ENCODE peak calls at places on chromosome 16, in six cellular contexts. G is BJ, L is A549, N is MCF 10A, W is WTC11, O is mammary epithelial cell. U is an unnamed sample.

GRCh38 chr16:7397901-7398300 is 65.3 kb downstream of the RBFOX1 start:
- DNase-seq in G (no peak), L (no peak), N (no peak), W (no peak), O (no peak), U (no peak)

GRCh38 chr16:88790312-88791150 is 5.5 kb upstream of the PIEZO1 start:
- DNase-seq in G (no peak), L (no peak), N (no peak), W (no peak), O (no peak), U (no peak)

GRCh38 chr16:23974223-23974622 is 138.4 kb downstream of the PRKCB start:
- DNase-seq in G (no peak), L (no peak), N (peak), W (peak), O (no peak), U (no peak)

GRCh38 chr16:10668322-10669045 is 26.2 kb downstream of the TEKT5 start:
- DNase-seq in G (no peak), L (peak), N (peak), W (peak), O (no peak), U (no peak)

GRCh38 chr16:55478827-55479559 is at the start of gene MMP2:
- DNase-seq in G (no peak), L (no peak), N (no peak), W (peak), O (no peak), U (no peak)

GRCh38 chr16:15507299-15507958 is 73.0 kb downstream of the BMERB1 start:
- DNase-seq in G (no peak), L (no peak), N (no peak), W (no peak), O (peak), U (no peak)

GRCh38 chr16:51382215-51382614 is 231.1 kb upstream of the SALL1 start:
- DNase-seq in G (no peak), L (no peak), N (no peak), W (no peak), O (no peak), U (no peak)

GRCh38 chr16:89367538-89368059 is 122.8 kb downstream of the ANKRD11 start:
- DNase-seq in G (no peak), L (no peak), N (no peak), W (no peak), O (no peak), U (no peak)

GRCh38 chr16:79272141-79272577 is 328.4 kb downstream of the MAF start:
- DNase-seq in G (no peak), L (no peak), N (no peak), W (no peak), O (no peak), U (no peak)

GRCh38 chr16:53780051-53780450 is 76.1 kb downstream of the FTO start:
- DNase-seq in G (no peak), L (no peak), N (no peak), W (no peak), O (no peak), U (no peak)

GRCh38 chr16:8641671-8642070 is 20.2 kb downstream of the METTL22 start:
- DNase-seq in G (no peak), L (no peak), N (no peak), W (no peak), O (no peak), U (no peak)

GRCh38 chr16:19718624-19718965 is 524 bp downstream of the IQCK start:
- DNase-seq in G (no peak), L (peak), N (no peak), W (peak), O (peak), U (no peak)

GRCh38 chr16:9261376-9261775 is 169.9 kb downstream of the HAPSTR1 start:
- DNase-seq in G (no peak), L (no peak), N (no peak), W (no peak), O (no peak), U (no peak)

GRCh38 chr16:88778541-88779065 is 6.4 kb downstream of the PIEZO1 start:
- DNase-seq in G (no peak), L (no peak), N (no peak), W (no peak), O (no peak), U (no peak)

GRCh38 chr16:68136515-68136914 is 51.3 kb downstream of the NFATC3 start:
- DNase-seq in G (no peak), L (no peak), N (no peak), W (no peak), O (no peak), U (no peak)

GRCh38 chr16:24986512-24987303 is 28.5 kb downstream of the ARHGAP17 start:
- DNase-seq in G (peak), L (peak), N (peak), W (no peak), O (no peak), U (peak)

DNA sequence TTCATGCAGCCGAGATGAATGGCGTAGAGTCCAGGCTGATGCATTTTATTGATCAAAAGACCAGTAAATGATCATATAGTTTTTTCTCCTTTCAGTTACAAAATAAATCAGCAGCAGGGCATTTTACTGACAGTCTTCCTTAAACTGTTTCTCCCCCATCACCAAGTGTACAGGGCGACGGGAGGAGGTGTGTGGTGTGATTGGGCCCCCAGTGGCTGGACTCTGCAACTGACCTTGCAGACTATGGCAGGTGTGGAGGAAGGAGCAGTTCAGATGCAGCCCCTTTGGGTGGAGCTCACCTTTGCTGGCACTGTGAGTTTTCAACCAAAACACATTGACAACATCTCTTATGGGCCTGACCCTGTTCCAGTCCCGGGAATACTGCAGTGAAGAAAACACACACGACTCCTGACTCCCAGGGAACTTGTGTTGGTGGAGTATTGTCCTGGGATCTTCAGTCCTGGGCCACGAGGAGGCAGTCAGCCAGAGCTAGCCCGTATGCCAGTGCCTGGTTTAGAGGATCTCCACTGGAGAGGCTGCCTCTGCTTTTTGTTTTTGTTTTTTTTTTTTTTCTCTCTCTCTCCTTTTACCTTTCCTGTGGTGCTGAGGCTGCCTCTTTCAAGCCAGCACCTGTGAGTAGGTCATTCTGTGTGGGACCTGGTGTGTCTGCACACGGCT is 29.8 kb downstream of the KIAA0513 start:
- DNase-seq in G (no peak), L (peak), N (peak), W (peak), O (no peak), U (no peak)
- TF ChIP-seq CTCF in G (peak), L (no peak), N (no peak), W (peak), O (peak), U (peak)

DNA sequence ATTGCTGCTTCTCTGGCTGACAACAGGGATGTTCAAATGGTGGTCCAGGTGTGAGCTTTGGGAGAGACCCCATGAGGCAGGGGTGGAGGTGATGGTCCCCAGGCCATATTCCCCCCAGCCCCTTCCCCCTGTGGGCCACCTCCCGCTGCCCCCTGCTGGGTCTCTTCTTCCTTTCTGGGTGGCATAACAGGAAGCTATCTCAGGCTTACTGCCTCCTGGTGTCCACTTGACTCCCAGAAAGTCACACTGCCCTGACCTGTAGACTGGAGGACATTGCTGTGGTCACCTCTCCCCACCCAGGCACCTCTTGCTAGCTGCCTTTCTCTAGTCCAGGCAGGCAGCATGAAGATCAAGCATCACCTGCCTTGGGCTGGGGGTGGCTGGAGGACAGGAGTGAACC is 46.4 kb upstream of the PLCG2 start:
- DNase-seq in G (no peak), L (no peak), N (no peak), W (no peak), O (no peak), U (no peak)
- TF ChIP-seq CTCF in G (no peak), L (no peak), N (peak), W (no peak), O (no peak), U (no peak)

DNA sequence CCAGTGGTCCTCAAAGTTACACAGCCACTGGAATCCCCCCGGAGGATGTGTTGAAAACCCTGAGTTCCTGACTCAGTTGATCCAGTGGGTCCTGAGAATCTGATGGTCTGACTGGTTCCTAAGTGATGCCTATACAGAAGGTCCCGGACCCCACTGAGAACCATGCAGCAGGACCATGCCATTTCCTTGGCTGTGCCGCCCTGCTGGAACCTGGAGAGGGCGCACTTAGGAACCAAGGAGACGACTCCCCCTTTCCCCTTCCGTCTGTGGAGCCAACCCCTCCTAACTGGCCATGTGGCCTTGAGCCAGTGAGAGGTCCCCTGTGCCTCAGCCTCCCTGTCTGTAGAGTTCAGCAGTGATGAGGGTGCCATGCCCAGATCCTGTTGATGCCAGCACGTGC is 22.0 kb downstream of the C16orf74 start:
- DNase-seq in G (no peak), L (no peak), N (no peak), W (peak), O (no peak), U (no peak)
- TF ChIP-seq CTCF in G (peak), L (no peak), N (no peak), W (peak), O (peak), U (peak)

GRCh38 chr16:49594706-49595534 is 221.3 kb downstream of the C16orf78 start:
- DNase-seq in G (no peak), L (no peak), N (no peak), W (no peak), O (no peak), U (no peak)

GRCh38 chr16:49596119-49596518 is 222.5 kb downstream of the C16orf78 start:
- DNase-seq in G (no peak), L (no peak), N (no peak), W (no peak), O (no peak), U (no peak)

GRCh38 chr16:49592507-49593422 is 219.2 kb downstream of the C16orf78 start:
- DNase-seq in G (no peak), L (peak), N (peak), W (peak), O (no peak), U (no peak)

GRCh38 chr16:49590166-49590871 is 216.7 kb downstream of the C16orf78 start:
- DNase-seq in G (no peak), L (no peak), N (no peak), W (peak), O (no peak), U (no peak)

DNA sequence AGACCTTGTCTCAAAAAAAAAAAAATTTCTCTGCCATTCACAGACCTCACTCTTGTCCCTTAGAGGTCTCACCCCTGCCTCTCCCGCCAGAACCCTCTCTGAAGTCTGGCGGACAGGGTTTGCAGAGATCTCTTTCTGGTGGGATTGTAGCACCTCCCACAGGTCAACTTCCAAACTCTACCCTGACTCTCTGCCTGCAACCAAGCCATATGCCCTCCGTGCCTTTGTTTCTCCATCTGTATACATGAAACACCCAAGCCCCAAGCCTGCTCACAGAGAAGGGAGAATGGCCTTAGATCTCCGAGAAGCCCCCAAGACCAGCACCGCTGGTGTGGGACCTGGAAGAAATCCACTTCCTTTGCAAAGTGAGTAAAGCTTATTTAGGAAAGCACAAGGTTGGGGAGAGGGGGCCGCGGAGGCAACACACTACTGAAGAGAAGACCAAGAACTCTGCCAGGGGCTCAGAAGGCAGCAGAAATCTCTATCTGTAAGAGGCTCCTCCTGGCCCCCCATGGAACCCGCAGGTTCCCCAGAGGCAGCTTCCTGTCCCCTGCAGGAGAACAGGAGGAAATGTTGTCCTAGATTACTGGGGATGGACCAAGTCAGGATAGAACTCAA is 219.9 kb downstream of the C16orf78 start:
- DNase-seq in G (no peak), L (no peak), N (no peak), W (no peak), O (no peak), U (no peak)
- TF ChIP-seq CTCF in G (no peak), L (no peak), N (no peak), W (no peak), O (no peak), U (no peak)

GRCh38 chr16:30585022-30585399 is 486 bp downstream of the ZNF785 start:
- DNase-seq in G (no peak), L (no peak), N (peak), W (peak), O (no peak), U (peak)

GRCh38 chr16:30582611-30583340 is 2.7 kb downstream of the ZNF785 start:
- DNase-seq in G (no peak), L (no peak), N (no peak), W (no peak), O (no peak), U (no peak)

GRCh38 chr16:30581462-30581861 is 4.0 kb downstream of the ZNF785 start:
- DNase-seq in G (no peak), L (no peak), N (no peak), W (no peak), O (no peak), U (no peak)

GRCh38 chr16:30588651-30589050 is 3.2 kb upstream of the ZNF785 start:
- DNase-seq in G (no peak), L (no peak), N (no peak), W (no peak), O (no peak), U (no peak)

GRCh38 chr16:30585400-30586191 is at the start of gene ZNF785:
- DNase-seq in G (peak), L (no peak), N (peak), W (peak), O (peak), U (peak)
- TF ChIP-seq CTCF in G (no peak), L (no peak), N (no peak), W (no peak), O (no peak), U (no peak)

GRCh38 chr16:67101301-67101675 is 8.5 kb upstream of the PHAF1 start:
- DNase-seq in G (peak), L (no peak), N (no peak), W (no peak), O (no peak), U (no peak)
- TF ChIP-seq CTCF in G (no peak), L (no peak), N (no peak), W (no peak), O (no peak), U (no peak)

DNA sequence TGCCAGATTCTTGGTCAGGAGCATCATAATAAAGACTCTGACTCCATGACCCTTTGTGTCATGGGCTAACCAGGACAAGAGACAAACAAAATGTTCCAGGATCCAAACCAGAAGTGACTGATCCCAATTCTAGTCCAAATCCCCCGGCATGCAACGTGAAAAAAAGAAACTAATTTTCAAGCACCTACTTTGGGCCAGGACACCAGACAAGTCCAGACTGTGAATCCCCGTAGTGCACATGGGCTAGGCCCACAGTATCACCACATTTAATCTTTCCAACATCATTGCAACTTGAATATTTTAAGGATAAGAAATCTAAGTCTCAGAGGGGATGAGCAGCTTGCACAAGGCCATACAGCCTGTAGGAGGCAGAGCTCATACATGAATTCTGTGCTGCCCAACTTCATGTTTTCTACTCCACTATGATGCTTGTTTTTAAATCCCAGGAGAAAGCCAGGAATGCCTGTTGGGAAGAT is 365.7 kb downstream of the NPIPA8 start:
- DNase-seq in G (no peak), L (no peak), N (no peak), W (no peak), O (no peak), U (no peak)
- TF ChIP-seq CTCF in G (no peak), L (no peak), N (no peak), W (no peak), O (no peak), U (no peak)

DNA sequence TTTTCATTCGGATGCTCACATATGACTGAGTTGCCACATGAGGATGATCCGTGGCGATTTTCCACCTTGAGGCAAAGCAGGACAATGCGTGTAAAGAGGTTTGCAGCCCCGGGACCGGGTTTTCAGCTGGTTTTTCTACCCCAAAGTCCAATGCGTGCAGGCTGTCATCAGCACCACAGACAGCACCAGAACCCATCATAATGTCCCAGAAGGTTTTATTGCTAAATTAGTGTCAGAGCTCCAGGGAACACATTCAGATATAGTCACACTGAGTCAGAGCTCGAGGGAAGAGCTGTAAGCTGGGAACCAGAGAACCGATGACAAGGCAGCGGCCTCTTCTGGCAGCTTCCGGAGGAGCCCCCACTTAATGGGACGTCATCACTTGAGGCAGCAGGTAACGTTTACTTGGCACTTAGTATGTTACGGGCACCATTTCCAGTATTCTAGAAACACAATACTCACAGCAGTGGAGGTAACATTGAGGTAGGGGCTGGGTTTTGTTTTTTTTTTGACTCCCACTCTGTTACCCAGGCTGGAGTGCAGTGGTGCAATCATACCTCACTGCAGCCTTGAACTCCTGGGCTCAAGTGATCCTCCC is 8.9 kb upstream of the NAGPA start:
- DNase-seq in G (no peak), L (no peak), N (no peak), W (no peak), O (peak), U (peak)
- TF ChIP-seq CTCF in G (peak), L (no peak), N (no peak), W (no peak), O (no peak), U (peak)

DNA sequence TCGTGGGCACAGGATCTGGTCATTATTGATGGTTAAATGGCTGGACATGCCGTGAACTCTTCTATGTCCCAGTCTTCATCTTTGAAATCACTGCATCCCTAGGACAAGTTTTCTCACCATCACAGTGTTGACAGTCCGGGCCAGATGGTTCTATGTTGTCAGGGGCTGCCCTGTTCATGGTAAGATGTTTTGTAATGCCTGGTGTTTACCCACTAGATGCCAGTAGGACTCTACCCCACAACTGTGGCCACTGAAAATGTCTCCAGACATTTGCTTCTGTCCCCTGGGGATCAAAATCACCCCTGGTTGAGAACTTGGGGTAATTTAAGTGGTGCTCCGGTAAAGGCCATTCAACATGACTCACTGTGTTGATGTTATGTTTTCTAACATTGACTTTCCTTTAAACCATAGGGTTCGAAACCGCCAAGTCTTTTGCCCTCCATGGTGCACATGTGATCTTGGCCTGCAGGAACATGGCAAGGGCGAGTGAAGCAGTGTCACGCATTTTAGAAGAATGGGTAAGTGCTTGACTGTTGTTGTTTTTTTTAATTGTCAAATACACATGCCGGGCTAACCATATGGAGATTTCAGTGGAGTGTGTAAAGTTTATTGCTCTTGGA is 64.4 kb downstream of the WWOX start:
- DNase-seq in G (no peak), L (no peak), N (peak), W (no peak), O (no peak), U (no peak)
- TF ChIP-seq CTCF in G (no peak), L (no peak), N (no peak), W (no peak), O (no peak), U (peak)

DNA sequence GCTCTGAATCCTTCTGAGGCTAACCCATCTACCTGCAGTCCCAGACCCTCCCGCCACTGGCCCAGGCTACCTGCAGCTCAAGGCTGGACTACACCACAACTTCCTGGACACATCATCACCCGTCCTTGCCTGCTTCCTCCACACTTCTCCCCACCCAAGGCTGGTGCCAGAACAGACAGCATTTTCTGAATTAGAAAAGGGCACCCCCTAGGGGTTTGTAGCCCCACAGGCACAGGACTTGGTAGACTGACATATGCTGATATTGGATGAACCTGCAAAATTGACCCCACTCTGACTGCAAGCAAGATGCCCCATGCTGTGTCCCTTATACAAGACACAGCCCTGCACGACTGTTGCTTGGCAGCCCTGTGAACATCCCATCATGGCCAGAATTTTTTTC is 271.5 kb upstream of the C16orf82 start:
- DNase-seq in G (no peak), L (no peak), N (no peak), W (peak), O (no peak), U (no peak)
- TF ChIP-seq CTCF in G (no peak), L (no peak), N (no peak), W (peak), O (no peak), U (no peak)

U was measured in bronchial epithelial cell.